ENCODE peak calls at places on chromosomes 3 and 15, in seven cellular contexts. T is fibroblast of lung, V is GM23248, U is astrocyte, Y is mammary epithelial cell, J is endothelial cell of umbilical vein, E is HepG2. G is an unnamed sample.

GRCh38 chr15:90650956-90651689 is 66.0 kb upstream of the BLM start:
- DNase-seq in T (no peak), V (no peak), U (no peak), Y (no peak), J (no peak), E (no peak), G (peak; percentile 32)

GRCh38 chr3:70614111-70614510 is 301.7 kb upstream of the MDFIC2 start:
- DNase-seq in T (no peak), V (peak; percentile 1), U (no peak), Y (no peak), J (no peak), E (no peak), G (no peak)

GRCh38 chr3:21390136-21390535 is 360.9 kb downstream of the ZNF385D start:
- DNase-seq in T (peak; percentile 98), V (peak; percentile 95), U (peak; percentile 98), Y (peak; percentile 54), J (no peak), E (no peak), G (no peak)

GRCh38 chr3:27184261-27184660 is 184.9 kb downstream of the NEK10 start:
- DNase-seq in T (no peak), V (no peak), U (no peak), Y (no peak), J (no peak), E (no peak), G (no peak)

GRCh38 chr3:169594402-169594801 is 69.1 kb downstream of the MECOM start:
- DNase-seq in T (no peak), V (no peak), U (no peak), Y (no peak), J (no peak), E (no peak), G (no peak)

GRCh38 chr3:69967156-69967555 is 32.4 kb upstream of the SAMMSON start:
- DNase-seq in T (no peak), V (no peak), U (no peak), Y (no peak), J (no peak), E (no peak), G (no peak)

GRCh38 chr3:8651418-8652322 is 7.1 kb upstream of the SSUH2 start:
- DNase-seq in T (no peak), V (no peak), U (no peak), Y (no peak), J (no peak), E (peak; percentile 95), G (no peak)

GRCh38 chr3:191762323-191762960 is 301.5 kb downstream of the PYDC2 start:
- DNase-seq in T (peak; percentile 94), V (peak; percentile 61), U (peak; percentile 93), Y (peak; percentile 67), J (peak; percentile 58), E (peak; percentile 95), G (no peak)

GRCh38 chr3:140276698-140277097 is 341.7 kb downstream of the CLSTN2 start:
- DNase-seq in T (peak; percentile 16), V (peak; percentile 48), U (no peak), Y (peak; percentile 20), J (peak; percentile 5), E (peak; percentile 9), G (no peak)

GRCh38 chr15:83320404-83320803 is 35.9 kb upstream of the BNC1 start:
- DNase-seq in T (peak; percentile 77), V (peak; percentile 17), U (peak; percentile 75), Y (no peak), J (no peak), E (no peak), G (no peak)

GRCh38 chr3:76021376-76021775 is 236.0 kb upstream of the ZNF717 start:
- DNase-seq in T (no peak), V (no peak), U (no peak), Y (no peak), J (no peak), E (no peak), G (no peak)

GRCh38 chr15:35545316-35545824 is 595 bp downstream of the DPH6 start:
- DNase-seq in T (peak; percentile 72), V (peak; percentile 67), U (peak; percentile 59), Y (peak; percentile 50), J (peak; percentile 77), E (peak; percentile 6), G (peak; percentile 32)

GRCh38 chr15:57457726-57458125 is 81.4 kb downstream of the CGNL1 start:
- DNase-seq in T (peak; percentile 62), V (no peak), U (peak; percentile 62), Y (no peak), J (no peak), E (no peak), G (no peak)

GRCh38 chr3:197434841-197435240 is 120.9 kb downstream of the BDH1 start:
- DNase-seq in T (no peak), V (no peak), U (no peak), Y (no peak), J (no peak), E (no peak), G (no peak)

GRCh38 chr15:97750071-97750470 is 210.4 kb upstream of the ARRDC4 start:
- DNase-seq in T (no peak), V (no peak), U (no peak), Y (no peak), J (no peak), E (no peak), G (no peak)

GRCh38 chr15:73851679-73852078 is 21.7 kb upstream of the TBC1D21 start:
- DNase-seq in T (peak; percentile 59), V (peak; percentile 64), U (peak; percentile 47), Y (peak; percentile 50), J (peak; percentile 34), E (peak; percentile 25), G (peak; percentile 39)

GRCh38 chr3:195563317-195563716 is 20.2 kb upstream of the PPP1R2 start:
- DNase-seq in T (no peak), V (no peak), U (no peak), Y (no peak), J (no peak), E (no peak), G (no peak)

GRCh38 chr3:41701196-41701698 is 260.7 kb downstream of the ULK4 start:
- DNase-seq in T (no peak), V (peak; percentile 5), U (no peak), Y (no peak), J (peak; percentile 36), E (no peak), G (no peak)

GRCh38 chr3:42886294-42886822 is 10.7 kb upstream of the CYP8B1 start:
- DNase-seq in T (no peak), V (no peak), U (no peak), Y (peak; percentile 61), J (no peak), E (no peak), G (no peak)

GRCh38 chr15:70796516-70797310 is 33.4 kb upstream of the UACA start:
- DNase-seq in T (no peak), V (no peak), U (no peak), Y (no peak), J (no peak), E (no peak), G (no peak)

GRCh38 chr15:92079047-92079446 is 225.5 kb downstream of the SLCO3A1 start:
- DNase-seq in T (no peak), V (peak; percentile 35), U (no peak), Y (no peak), J (no peak), E (peak; percentile 15), G (no peak)

GRCh38 chr3:66618066-66618465 is 117.2 kb upstream of the LRIG1 start:
- DNase-seq in T (peak; percentile 63), V (no peak), U (peak; percentile 52), Y (no peak), J (no peak), E (no peak), G (no peak)

GRCh38 chr15:40770147-40770721 is 454 bp downstream of the C15orf62 start:
- DNase-seq in T (no peak), V (no peak), U (no peak), Y (no peak), J (no peak), E (no peak), G (peak; percentile 65)

GRCh38 chr15:76174654-76175053 is 114.9 kb downstream of the TMEM266 start:
- DNase-seq in T (no peak), V (no peak), U (no peak), Y (no peak), J (no peak), E (no peak), G (no peak)

GRCh38 chr15:31135523-31135922 is 34.0 kb upstream of the TRPM1 start:
- DNase-seq in T (no peak), V (no peak), U (no peak), Y (no peak), J (no peak), E (no peak), G (no peak)

GRCh38 chr3:48655063-48655462 is 7.6 kb downstream of the CELSR3 start:
- DNase-seq in T (no peak), V (no peak), U (no peak), Y (no peak), J (no peak), E (no peak), G (no peak)
- H3K27me3 ChIP-seq in T (no peaks in the 10 kb centered on the region), V (no peaks in the 10 kb centered on the region), U (no peaks in the 10 kb centered on the region), Y (no peaks in the 10 kb centered on the region), J (no peaks in the 10 kb centered on the region), E (no peaks in the 10 kb centered on the region), G (no peaks in the 10 kb centered on the region)

DNA sequence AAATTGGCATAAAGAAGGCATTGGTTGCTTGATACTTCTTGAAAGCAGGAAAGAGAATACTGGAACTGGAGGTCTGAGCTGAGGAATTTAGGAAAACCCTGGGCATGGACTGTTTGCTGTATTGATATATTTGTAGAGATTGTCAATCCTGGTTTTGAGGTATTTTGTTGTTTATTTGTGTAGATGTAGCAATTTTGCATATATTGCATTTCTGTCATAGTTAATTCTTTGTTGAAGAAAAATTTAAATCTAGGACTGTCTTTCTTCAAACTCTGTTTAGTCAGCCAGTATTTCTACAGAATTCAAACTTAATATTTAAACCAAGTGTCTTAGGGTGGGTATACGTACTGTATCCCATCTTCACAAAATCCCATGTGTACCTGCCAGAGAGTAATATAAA is 9.5 kb downstream of the STT3B start:
- DNase-seq in T (no peak), V (no peak), U (no peak), Y (no peak), J (no peak), E (no peak), G (no peak)
- H3K4me2 ChIP-seq in T (no peak overlapping the region), V (no peak overlapping the region), U (no peak overlapping the region), Y (no peak overlapping the region), J (no peak overlapping the region), E (no peak overlapping the region), G (no peak overlapping the region)

DNA sequence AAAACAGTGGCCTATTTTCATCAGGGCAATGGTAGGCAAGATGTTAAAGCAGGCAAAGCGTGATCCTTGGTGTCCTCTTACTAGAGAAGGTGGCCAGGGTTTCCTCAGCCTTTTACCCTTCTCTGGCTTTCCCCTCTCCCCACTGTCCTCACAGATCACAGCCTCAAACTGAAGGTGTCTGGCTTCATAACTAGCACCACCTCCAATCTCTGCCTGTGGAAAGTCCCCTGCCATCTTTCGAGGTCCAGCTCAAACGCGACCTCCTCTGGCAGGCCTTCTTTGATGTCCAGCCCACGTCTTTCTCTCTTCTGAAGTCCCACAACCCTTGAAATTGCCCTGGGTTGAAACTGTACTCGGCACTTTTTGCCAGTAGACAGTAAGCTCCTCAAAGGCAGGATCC is 35.9 kb downstream of the CYP19A1 start:
- DNase-seq in T (no peak), V (no peak), U (no peak), Y (no peak), J (no peak), E (no peak), G (no peak)
- TF ChIP-seq EZH2 in T (no peak), V (no peak), U (no peak), Y (no peak), J (no peak), E (no peak), G (no peak)

DNA sequence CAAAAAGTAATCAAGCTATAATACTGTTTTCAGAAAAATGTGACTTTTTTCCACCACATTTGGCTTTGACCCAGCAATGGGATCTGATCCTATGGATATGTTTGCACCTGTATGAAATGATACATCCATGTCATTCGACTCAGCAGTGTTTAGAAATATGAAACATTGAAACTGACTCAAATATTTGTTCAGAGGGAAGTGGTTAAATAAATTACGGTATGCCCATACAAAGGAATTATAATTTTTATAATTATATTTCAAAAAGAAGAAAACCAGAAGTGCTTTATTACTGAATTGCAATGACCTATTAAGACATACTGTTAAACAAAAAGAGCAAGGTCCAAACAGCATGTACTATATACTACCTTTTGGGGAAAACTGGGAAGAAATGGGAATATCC is 546.5 kb downstream of the MAGI1 start:
- DNase-seq in T (no peak), V (no peak), U (no peak), Y (no peak), J (no peak), E (no peak), G (no peak)
- H3K27me3 ChIP-seq in T (no peaks in the 10 kb centered on the region), V (no peaks in the 10 kb centered on the region), U (no peaks in the 10 kb centered on the region), Y (no peaks in the 10 kb centered on the region), J (no peaks in the 10 kb centered on the region), E (no peaks in the 10 kb centered on the region), G (no peaks in the 10 kb centered on the region)

G was measured in PC-9.